ENCODE peak calls at places on chromosomes 11 and 22, in ten cellular contexts. Z is H1, M is esophagus squamous epithelium, C is adrenal gland, F is stomach, Q is heart left ventricle, K is HCT116, Y is Peyer's patch, O is right lobe of liver, X is ovary. R is an unnamed sample.

GRCh38 chr11:11567862-11568650 is 53.7 kb downstream of the GALNT18 start:
- DNase-seq in Z (no peak), M (no peak), C (no peak), F (no peak), Q (no peak), K (peak), Y (no peak), O (no peak), X (no peak), R (no peak)

GRCh38 chr22:44329179-44329796 is 16.5 kb upstream of the SHISAL1 start:
- DNase-seq in Z (no peak), M (no peak), C (no peak), F (no peak), Q (no peak), K (no peak), Y (peak), O (no peak), X (no peak), R (no peak)

GRCh38 chr11:66188580-66188979 is 79.9 kb upstream of the RAB1B start:
- DNase-seq in Z (no peak), M (no peak), C (no peak), F (no peak), Q (no peak), K (no peak), Y (no peak), O (no peak), X (no peak), R (no peak)

GRCh38 chr11:28618426-28618825 is 510.2 kb downstream of the METTL15 start:
- DNase-seq in Z (no peak), M (no peak), C (no peak), F (no peak), Q (no peak), K (no peak), Y (no peak), O (no peak), X (no peak), R (no peak)

GRCh38 chr11:79101736-79102135 is 339.1 kb downstream of the TENM4 start:
- DNase-seq in Z (no peak), M (no peak), C (no peak), F (no peak), Q (no peak), K (no peak), Y (no peak), O (no peak), X (no peak), R (peak)

GRCh38 chr11:16610738-16611388 is 127.6 kb upstream of the C11orf58 start:
- DNase-seq in Z (no peak), M (no peak), C (no peak), F (no peak), Q (no peak), K (no peak), Y (no peak), O (peak), X (no peak), R (no peak)

GRCh38 chr11:118051611-118052461 is 25.0 kb upstream of the TMPRSS4 start:
- DNase-seq in Z (no peak), M (no peak), C (no peak), F (peak), Q (no peak), K (no peak), Y (peak), O (no peak), X (no peak), R (no peak)

GRCh38 chr11:10701982-10702381 is 8.4 kb upstream of the IRAG1 start:
- DNase-seq in Z (no peak), M (no peak), C (no peak), F (no peak), Q (no peak), K (no peak), Y (no peak), O (no peak), X (no peak), R (no peak)

GRCh38 chr11:38553033-38553432 is 1955.0 kb upstream of the RAG2 start:
- DNase-seq in Z (no peak), M (no peak), C (no peak), F (no peak), Q (no peak), K (no peak), Y (no peak), O (no peak), X (no peak), R (no peak)

GRCh38 chr11:128776434-128777284 is 82.8 kb downstream of the FLI1 start:
- DNase-seq in Z (no peak), M (no peak), C (no peak), F (peak), Q (peak), K (peak), Y (no peak), O (no peak), X (peak), R (peak)

GRCh38 chr22:46970411-46971123 is 208.1 kb downstream of the TBC1D22A start:
- DNase-seq in Z (no peak), M (no peak), C (no peak), F (no peak), Q (no peak), K (no peak), Y (no peak), O (no peak), X (no peak), R (peak)

GRCh38 chr22:38867496-38868285 is 4.3 kb downstream of the CBX6 start:
- DNase-seq in Z (no peak), M (no peak), C (no peak), F (no peak), Q (no peak), K (no peak), Y (peak), O (no peak), X (no peak), R (no peak)

DNA sequence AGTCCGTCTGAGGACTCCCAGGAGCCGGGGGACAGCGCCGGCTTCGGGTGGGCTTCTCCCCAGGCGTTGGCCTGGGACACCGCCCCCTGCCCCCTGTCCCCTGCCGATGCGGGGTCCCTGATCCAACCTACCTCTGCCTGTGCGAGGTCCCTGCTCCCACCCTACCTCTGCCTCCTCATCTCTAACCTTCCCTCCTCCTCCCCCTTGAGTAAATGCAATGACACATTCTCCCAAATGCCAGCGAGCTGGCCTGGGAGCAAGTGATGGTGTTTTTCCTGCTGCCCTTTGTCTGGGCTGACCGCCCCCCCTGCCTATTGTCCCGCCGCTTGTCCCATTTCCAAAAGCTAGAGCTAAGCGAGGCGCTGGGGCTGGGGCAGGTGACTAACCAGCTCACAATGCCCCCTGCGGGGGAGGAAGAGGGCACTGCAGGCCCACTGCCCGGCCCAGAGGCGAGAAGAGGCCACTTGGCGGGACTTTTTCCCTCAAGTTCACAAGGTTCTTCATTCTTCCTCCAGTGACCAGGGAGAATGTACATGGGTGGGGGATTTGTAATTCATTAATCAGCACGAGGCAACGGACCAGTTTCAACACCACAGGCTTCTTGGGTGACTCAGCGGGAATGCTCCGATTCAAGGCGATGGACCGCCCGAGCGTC is 645 bp upstream of the CLCF1 start:
- DNase-seq in Z (peak), M (no peak), C (peak), F (peak), Q (peak), K (peak), Y (peak), O (peak), X (peak), R (peak)
- TF ChIP-seq POLR2A in Z (no peak), M (no peak), C (no peak), F (peak), Q (no peak), K (peak), Y (peak), O (peak), X (no peak), R (peak)

GRCh38 chr11:63672934-63673539 is 1.9 kb upstream of the ATL3 start:
- DNase-seq in Z (no peak), M (no peak), C (no peak), F (no peak), Q (no peak), K (no peak), Y (no peak), O (no peak), X (no peak), R (no peak)

GRCh38 chr11:63670077-63670737 is 969 bp downstream of the ATL3 start:
- DNase-seq in Z (no peak), M (no peak), C (no peak), F (no peak), Q (no peak), K (no peak), Y (no peak), O (no peak), X (no peak), R (no peak)

GRCh38 chr11:63670738-63671321 is 346 bp downstream of the ATL3 start:
- DNase-seq in Z (no peak), M (no peak), C (peak), F (peak), Q (peak), K (no peak), Y (peak), O (peak), X (peak), R (peak)

GRCh38 chr11:63672156-63672463 is 934 bp upstream of the ATL3 start:
- DNase-seq in Z (no peak), M (no peak), C (no peak), F (no peak), Q (no peak), K (no peak), Y (no peak), O (no peak), X (no peak), R (no peak)

GRCh38 chr11:63671322-63672155 is at the start of gene ATL3:
- DNase-seq in Z (peak), M (peak), C (peak), F (peak), Q (peak), K (peak), Y (peak), O (peak), X (peak), R (peak)
- H3K27ac ChIP-seq in Z (peak), M (peak), C (peak), F (peak), Q (peak), K (peak), Y (peak), O (peak), X (peak), R (peak)

GRCh38 chr11:73135346-73136284 is 6.5 kb downstream of the FCHSD2 start:
- DNase-seq in Z (no peak), M (no peak), C (no peak), F (no peak), Q (no peak), K (no peak), Y (peak), O (no peak), X (no peak), R (no peak)

GRCh38 chr11:73139476-73140198 is 2.5 kb downstream of the FCHSD2 start:
- DNase-seq in Z (no peak), M (no peak), C (no peak), F (no peak), Q (no peak), K (no peak), Y (no peak), O (no peak), X (no peak), R (no peak)

GRCh38 chr11:73137942-73138274 is 4.2 kb downstream of the FCHSD2 start:
- DNase-seq in Z (no peak), M (no peak), C (no peak), F (no peak), Q (no peak), K (no peak), Y (no peak), O (no peak), X (no peak), R (no peak)

GRCh38 chr11:73140213-73141030 is 1.7 kb downstream of the FCHSD2 start:
- DNase-seq in Z (no peak), M (no peak), C (peak), F (peak), Q (no peak), K (no peak), Y (no peak), O (peak), X (peak), R (peak)

GRCh38 chr11:73137262-73137941 is 4.7 kb downstream of the FCHSD2 start:
- DNase-seq in Z (no peak), M (no peak), C (no peak), F (no peak), Q (no peak), K (no peak), Y (no peak), O (no peak), X (no peak), R (no peak)
- TF ChIP-seq CTCF in Z (no peak), M (no peak), C (no peak), F (no peak), Q (no peak), K (no peak), Y (no peak), O (no peak), X (no peak), R (no peak)

GRCh38 chr11:109302591-109303334 is 119.2 kb upstream of the C11orf87 start:
- DNase-seq in Z (no peak), M (no peak), C (no peak), F (no peak), Q (no peak), K (no peak), Y (no peak), O (no peak), X (no peak), R (no peak)

GRCh38 chr11:109304159-109304558 is 117.8 kb upstream of the C11orf87 start:
- DNase-seq in Z (no peak), M (no peak), C (no peak), F (no peak), Q (no peak), K (no peak), Y (no peak), O (no peak), X (no peak), R (no peak)

GRCh38 chr11:109303342-109303741 is 118.6 kb upstream of the C11orf87 start:
- DNase-seq in Z (no peak), M (no peak), C (no peak), F (no peak), Q (no peak), K (no peak), Y (no peak), O (no peak), X (no peak), R (no peak)

DNA sequence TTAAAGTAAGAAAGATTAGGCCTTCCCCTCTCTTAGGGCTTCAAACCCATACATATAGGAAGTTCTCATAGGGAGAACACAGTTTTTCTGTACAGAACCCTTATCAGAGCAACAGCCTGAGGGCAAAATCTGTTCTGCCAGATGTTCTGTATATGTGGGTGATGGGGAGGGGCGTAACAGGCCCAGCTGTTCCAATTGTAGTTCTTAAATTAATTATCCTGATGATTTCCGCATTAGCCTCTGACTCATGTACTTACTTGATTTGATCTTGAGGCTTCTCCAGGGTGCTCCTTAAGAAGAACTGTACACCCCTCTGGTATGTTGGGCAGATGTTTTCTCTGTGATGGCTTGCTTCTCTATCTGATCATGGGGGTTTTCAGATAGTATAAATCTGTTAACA is 123.1 kb upstream of the C11orf87 start:
- DNase-seq in Z (no peak), M (no peak), C (no peak), F (no peak), Q (no peak), K (no peak), Y (no peak), O (no peak), X (no peak), R (no peak)
- TF ChIP-seq POLR2A in Z (no peak), M (no peak), C (no peak), F (no peak), Q (no peak), K (no peak), Y (no peak), O (no peak), X (no peak), R (no peak)

DNA sequence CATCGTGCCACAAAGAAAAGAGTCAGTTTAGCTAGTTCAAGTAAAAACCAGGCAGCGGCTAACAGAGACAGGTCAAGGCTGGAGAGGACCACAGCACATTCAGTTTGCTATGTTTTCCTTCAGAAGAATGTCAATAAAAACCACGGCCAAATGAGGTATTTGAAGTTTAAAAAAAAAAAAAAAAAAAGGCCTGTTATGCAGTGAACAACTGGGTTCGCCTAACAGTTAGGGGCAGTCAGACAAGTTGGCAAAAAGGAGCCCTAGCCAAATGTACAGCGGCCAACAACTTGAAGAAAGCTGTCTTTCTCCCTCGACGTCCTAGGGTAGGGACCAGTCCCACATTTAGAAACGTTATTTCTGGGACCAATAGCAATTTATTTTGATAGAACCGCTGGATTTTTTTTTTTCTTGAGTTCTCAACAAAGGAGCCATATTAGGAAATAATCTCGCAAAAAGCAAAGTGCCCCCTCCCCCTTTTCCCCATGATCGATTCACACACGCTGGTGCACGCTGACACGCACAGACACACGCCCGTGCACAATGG is 237.8 kb downstream of the TTC28 start:
- DNase-seq in Z (no peak), M (no peak), C (peak), F (no peak), Q (no peak), K (no peak), Y (no peak), O (no peak), X (peak), R (peak)
- H3K27ac ChIP-seq in Z (no peak), M (peak), C (peak), F (peak), Q (peak), K (no peak), Y (peak), O (peak), X (peak), R (peak)